ENCODE peak calls at places on chromosomes 6 and 20, in ten cellular contexts. I is HL-60, A is heart right ventricle, G is pancreas, M is uterus, C is psoas muscle, H is GM23248, P is endodermal cell, F is tibial artery, N is brain microvascular endothelial cell. D is an unnamed sample.

GRCh38 chr20:59785986-59786753 is 147.3 kb downstream of the SYCP2 start:
- DNase-seq in M (no peak), N (no peak), C (no peak), I (no peak), F (peak), A (no peak), P (peak), H (no peak), G (no peak), D (no peak)

GRCh38 chr6:138959521-138959920 is 28.5 kb downstream of the REPS1 start:
- DNase-seq in A (no peak), P (no peak), H (peak), F (no peak), N (no peak), M (no peak), I (no peak), C (no peak), G (no peak), D (no peak)

GRCh38 chr6:35474978-35475570 is 6.9 kb downstream of the RPL10A start:
- DNase-seq in F (no peak), P (peak), H (no peak), I (no peak), N (no peak), C (no peak), G (no peak), A (no peak), M (no peak), D (no peak)

GRCh38 chr6:139473239-139473701 is 98.8 kb upstream of the CITED2 start:
- DNase-seq in A (no peak), C (peak), P (peak), F (no peak), M (peak), N (no peak), G (peak), H (peak), I (no peak), D (no peak)

GRCh38 chr6:14910692-14911547 is 334.9 kb upstream of the JARID2 start:
- DNase-seq in G (no peak), I (peak), N (no peak), H (no peak), A (peak), C (peak), M (no peak), P (no peak), F (peak), D (no peak)

GRCh38 chr6:24824142-24824755 is 25.5 kb upstream of the ARMH2 start:
- DNase-seq in I (no peak), N (no peak), H (no peak), C (no peak), G (no peak), A (no peak), P (no peak), F (no peak), M (no peak), D (no peak)

GRCh38 chr6:80742481-80742880 is 636.0 kb downstream of the BCKDHB start:
- DNase-seq in N (peak), C (no peak), P (no peak), G (no peak), H (peak), M (no peak), F (no peak), A (no peak), I (peak), D (no peak)

GRCh38 chr6:127385668-127386385 is 42.4 kb upstream of the ECHDC1 start:
- DNase-seq in G (peak), F (no peak), H (no peak), C (no peak), N (no peak), I (no peak), M (no peak), A (no peak), P (no peak), D (peak)

GRCh38 chr6:69390125-69390524 is 406.7 kb downstream of the LMBRD1 start:
- DNase-seq in M (no peak), P (no peak), I (no peak), F (no peak), H (no peak), N (no peak), G (no peak), C (no peak), A (no peak), D (no peak)

GRCh38 chr6:139877828-139878405 is 503.5 kb upstream of the CITED2 start:
- DNase-seq in A (no peak), F (no peak), N (no peak), P (no peak), I (no peak), C (no peak), M (no peak), H (no peak), G (no peak), D (no peak)

GRCh38 chr6:22349051-22349450 is 52.2 kb upstream of the PRL start:
- DNase-seq in F (no peak), C (no peak), H (no peak), A (no peak), I (no peak), N (no peak), G (no peak), P (peak), M (no peak), D (no peak)

GRCh38 chr6:105824732-105825131 is 261.4 kb upstream of the PRDM1 start:
- DNase-seq in A (no peak), G (no peak), N (peak), I (no peak), M (no peak), P (no peak), C (no peak), H (peak), F (no peak), D (no peak)

GRCh38 chr20:13788167-13788834 is 3.5 kb downstream of the NDUFAF5 start:
- DNase-seq in I (peak), P (peak), A (no peak), N (peak), H (peak), C (no peak), F (no peak), M (no peak), G (peak), D (peak)

GRCh38 chr6:44837741-44838140 is 450.2 kb downstream of the CDC5L start:
- DNase-seq in A (no peak), I (no peak), F (no peak), G (no peak), M (no peak), N (no peak), C (no peak), P (no peak), H (peak), D (no peak)

GRCh38 chr6:108118791-108119211 is 44.3 kb upstream of the OSTM1 start:
- DNase-seq in F (no peak), A (no peak), G (no peak), C (no peak), P (peak), N (no peak), H (peak), I (no peak), M (no peak), D (no peak)

GRCh38 chr6:26440977-26441358 is 664 bp downstream of the BTN3A3 start:
- DNase-seq in P (no peak), N (no peak), I (no peak), F (no peak), H (peak), C (no peak), A (no peak), M (no peak), G (no peak), D (no peak)

GRCh38 chr6:45714795-45715507 is 300.7 kb downstream of the CLIC5 start:
- DNase-seq in G (peak), N (peak), C (no peak), P (peak), H (peak), F (no peak), M (peak), I (peak), A (peak), D (peak)

GRCh38 chr6:160173806-160174205 is 52.2 kb downstream of the SLC22A1 start:
- DNase-seq in I (no peak), A (no peak), H (no peak), N (no peak), G (no peak), P (no peak), F (no peak), M (no peak), C (no peak), D (no peak)

GRCh38 chr20:64052987-64053840 is 3.8 kb upstream of the SOX18 start:
- DNase-seq in H (no peak), C (no peak), G (no peak), A (no peak), M (no peak), P (peak), N (no peak), I (no peak), F (no peak), D (no peak)

GRCh38 chr20:34145280-34145819 is 33.3 kb upstream of the EIF2S2 start:
- DNase-seq in M (no peak), A (no peak), N (no peak), I (no peak), G (no peak), H (no peak), F (no peak), P (no peak), C (no peak), D (no peak)

GRCh38 chr6:100913400-100914276 is 32.5 kb upstream of the ASCC3 start:
- DNase-seq in N (no peak), A (no peak), I (no peak), P (peak), H (peak), G (no peak), F (no peak), M (no peak), C (no peak), D (no peak)

GRCh38 chr6:105794263-105794662 is 291.9 kb upstream of the PRDM1 start:
- DNase-seq in P (peak), C (peak), I (peak), H (peak), G (peak), F (peak), N (no peak), A (peak), M (no peak), D (peak)

GRCh38 chr20:47392015-47392720 is 35.7 kb upstream of the ZMYND8 start:
- DNase-seq in I (peak), G (no peak), C (no peak), F (no peak), M (no peak), H (peak), A (no peak), P (no peak), N (peak), D (peak)
- H3K27ac ChIP-seq in I (no peak), G (no peak), C (no peak), F (no peak), M (no peak), H (peak), A (no peak), P (no peak), N (peak), D (no peak)

GRCh38 chr20:11403711-11404110 is 514.0 kb upstream of the BTBD3 start:
- DNase-seq in M (peak), F (no peak), P (no peak), C (no peak), G (no peak), I (no peak), N (peak), H (peak), A (no peak), D (no peak)

GRCh38 chr20:11401988-11402387 is 515.7 kb upstream of the BTBD3 start:
- DNase-seq in C (no peak), M (no peak), I (no peak), H (no peak), A (no peak), N (no peak), P (no peak), F (no peak), G (no peak), D (peak)
- H3K4me3 ChIP-seq in C (no peak), M (no peak), I (no peak), H (no peak), A (no peak), N (no peak), P (no peak), F (no peak), G (no peak), D (no peak)

GRCh38 chr6:109381747-109382575 is at the start of gene CD164:
- DNase-seq in P (peak), C (peak), G (peak), I (peak), A (peak), N (peak), F (peak), H (peak), M (peak), D (peak)
- H3K27ac ChIP-seq in P (peak), C (peak), G (peak), I (peak), A (peak), N (peak), F (peak), H (peak), M (peak), D (peak)

DNA sequence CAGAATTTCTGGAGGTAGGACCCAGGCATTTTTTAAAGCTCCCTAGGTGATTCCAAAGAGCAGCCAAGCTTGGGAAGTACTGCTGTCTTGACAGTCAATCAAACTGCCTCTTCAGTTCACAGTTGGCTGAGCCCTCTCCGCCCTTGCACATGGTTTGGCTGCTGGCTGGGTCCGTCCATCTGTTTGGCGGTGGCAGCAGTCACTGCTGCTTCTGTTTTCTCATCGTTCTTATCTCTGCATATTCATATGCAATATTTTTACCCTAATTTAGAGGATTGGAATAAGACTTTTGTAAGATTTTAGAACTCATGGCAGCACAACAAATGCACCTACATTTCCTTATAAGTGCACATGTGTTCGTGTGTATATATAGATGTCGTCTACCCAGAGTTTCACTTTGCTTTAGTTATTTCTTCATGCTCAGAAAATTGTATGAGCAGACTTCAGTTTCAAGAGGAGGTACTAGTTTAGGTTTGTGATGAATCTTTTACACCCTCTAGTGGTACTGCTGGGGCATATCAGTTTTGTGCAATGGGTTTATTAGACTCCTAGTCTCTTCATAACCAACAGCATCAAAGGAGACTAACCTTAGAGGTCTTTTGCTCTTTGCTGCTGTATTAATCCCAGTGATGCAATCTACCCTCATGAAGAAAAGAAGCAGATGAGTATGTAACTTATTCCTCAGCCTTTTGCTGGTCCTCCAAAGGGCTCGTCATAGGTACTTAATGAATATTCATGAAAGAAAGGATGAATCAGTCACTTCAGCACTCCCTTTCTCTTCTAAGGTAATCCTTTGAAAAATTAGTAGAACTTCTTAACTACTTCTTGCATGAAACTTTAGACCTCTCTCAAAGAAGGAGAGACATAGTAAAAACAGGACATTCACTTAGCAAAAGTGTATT is 44.3 kb downstream of the KHDC1L start:
- DNase-seq in M (no peak), P (no peak), N (peak), C (no peak), A (no peak), F (no peak), H (peak), I (peak), G (no peak), D (peak)
- H3K4me3 ChIP-seq in M (no peak), P (no peak), N (peak), C (peak), A (no peak), F (peak), H (peak), I (no peak), G (no peak), D (no peak)